ENCODE peak calls at places on chromosome 21, in eight cellular contexts. C, T, Z, R, O, V, A and K are unnamed samples.

GRCh38 chr21:20875741-20876140 is 122.5 kb upstream of the NCAM2 start:
- DNase-seq in R (no peak), T (no peak), C (no peak), A (no peak), Z (no peak), O (no peak), V (no peak), K (no peak)

GRCh38 chr21:38742580-38743260 is 63.0 kb upstream of the ETS2 start:
- DNase-seq in Z (no peak), T (no peak), A (no peak), O (no peak), C (no peak), V (no peak), R (no peak), K (no peak)

GRCh38 chr21:31730687-31731111 is 1.2 kb downstream of the SCAF4 start:
- DNase-seq in A (no peak), C (no peak), R (no peak), Z (no peak), T (no peak), V (no peak), O (no peak), K (no peak)

GRCh38 chr21:43884861-43885370 is 19.9 kb downstream of the AGPAT3 start:
- DNase-seq in V (no peak), O (no peak), C (no peak), Z (no peak), R (no peak), T (no peak), A (no peak), K (no peak)

GRCh38 chr21:39461419-39461818 is 9.6 kb downstream of the SH3BGR start:
- DNase-seq in Z (no peak), O (no peak), V (no peak), C (no peak), R (no peak), T (no peak), A (no peak), K (no peak)

GRCh38 chr21:31660134-31660565 is 657 bp downstream of the SOD1 start:
- DNase-seq in O (no peak), A (no peak), C (peak), R (no peak), V (peak), Z (no peak), T (peak), K (peak)

GRCh38 chr21:31754561-31754960 is 22.6 kb upstream of the SCAF4 start:
- DNase-seq in V (no peak), A (no peak), Z (no peak), C (no peak), T (no peak), O (no peak), R (no peak), K (no peak)

GRCh38 chr21:33071878-33072306 is 2.0 kb downstream of the OLIG1 start:
- DNase-seq in V (no peak), R (no peak), C (no peak), O (no peak), Z (no peak), T (no peak), A (no peak), K (no peak)

GRCh38 chr21:36792505-36792967 is 93.6 kb downstream of the SIM2 start:
- DNase-seq in R (no peak), V (no peak), T (no peak), O (no peak), Z (no peak), C (no peak), A (peak), K (no peak)

GRCh38 chr21:36150192-36150711 is 6.4 kb upstream of the DOP1B start:
- DNase-seq in Z (no peak), C (no peak), T (no peak), O (peak), R (no peak), A (no peak), V (no peak), K (peak)

GRCh38 chr21:35350965-35351364 is 301.9 kb upstream of the RUNX1 start:
- DNase-seq in C (no peak), T (no peak), R (no peak), A (no peak), Z (no peak), O (no peak), V (no peak), K (no peak)

GRCh38 chr21:35548904-35549615 is 500.0 kb upstream of the RUNX1 start:
- DNase-seq in T (no peak), O (no peak), C (no peak), V (no peak), A (no peak), Z (no peak), R (no peak), K (no peak)

GRCh38 chr21:31686272-31686913 is 26.9 kb downstream of the SOD1 start:
- DNase-seq in T (no peak), V (no peak), Z (no peak), A (no peak), C (no peak), R (no peak), O (no peak), K (no peak)

GRCh38 chr21:34545079-34545884 is 33.3 kb upstream of the KCNE1 start:
- DNase-seq in V (no peak), O (no peak), R (no peak), C (peak), A (no peak), T (peak), Z (no peak), K (peak)

GRCh38 chr21:41369915-41370839 is 8.3 kb downstream of the MX2 start:
- DNase-seq in O (peak), T (no peak), R (peak), Z (no peak), A (peak), V (no peak), C (no peak), K (peak)

GRCh38 chr21:27154451-27155129 is 187.7 kb upstream of the ADAMTS5 start:
- DNase-seq in V (no peak), A (no peak), C (no peak), Z (no peak), O (no peak), T (no peak), R (no peak), K (no peak)

GRCh38 chr21:24895885-24896734 is 711.2 kb downstream of the MRPL39 start:
- DNase-seq in R (no peak), A (no peak), T (no peak), O (no peak), C (no peak), Z (no peak), V (peak), K (no peak)

GRCh38 chr21:31880816-31881215 is 8.0 kb downstream of the HUNK start:
- DNase-seq in V (no peak), Z (no peak), T (no peak), R (no peak), C (no peak), O (no peak), A (no peak), K (no peak)

GRCh38 chr21:44920694-44921604 is at the start of gene ITGB2:
- DNase-seq in C (no peak), A (no peak), V (no peak), T (no peak), R (peak), Z (peak), O (peak), K (no peak)

GRCh38 chr21:14259669-14260458 is 43.9 kb downstream of the RBM11 start:
- DNase-seq in A (no peak), Z (no peak), R (no peak), O (no peak), T (no peak), C (peak), V (no peak), K (peak)

GRCh38 chr21:17444828-17445227 is 68.0 kb upstream of the CXADR start:
- DNase-seq in A (no peak), T (no peak), R (no peak), C (no peak), O (no peak), Z (no peak), V (no peak), K (no peak)

GRCh38 chr21:41119901-41120300 is 48.1 kb upstream of the BACE2 start:
- DNase-seq in V (no peak), A (no peak), Z (no peak), O (no peak), R (no peak), T (no peak), C (no peak), K (no peak)